ENCODE peak calls at places on chromosomes 13 and 19, in seven cellular contexts. U, E, S, O, X, R and K are unnamed samples. For H3K4me1 and H3K36me3, the result is how much of the 10 kb centered on the place peaks cover.

GRCh38 chr19:51698296-51698695 is 5.2 kb downstream of the SPACA6 start:
- DNase-seq in U (no peak), O (no peak), E (no peak), S (no peak), R (no peak), X (no peak), K (no peak)

GRCh38 chr13:51577690-51578089 is 6.6 kb upstream of the WDFY2 start:
- DNase-seq in U (no peak), E (no peak), X (no peak), S (no peak), R (no peak), O (peak), K (no peak)

GRCh38 chr13:67146523-67147130 is 83.5 kb downstream of the PCDH9 start:
- DNase-seq in S (no peak), O (no peak), U (no peak), E (no peak), R (no peak), X (no peak), K (no peak)

GRCh38 chr13:92188574-92188973 is 790.2 kb downstream of the GPC5 start:
- DNase-seq in X (no peak), O (no peak), U (no peak), R (no peak), S (no peak), E (no peak), K (no peak)

GRCh38 chr13:25503856-25504255 is 132.1 kb downstream of the ATP8A2 start:
- DNase-seq in E (no peak), X (peak), U (no peak), S (no peak), O (no peak), R (no peak), K (no peak)

GRCh38 chr13:112726018-112726767 is 36.4 kb downstream of the ATP11A start:
- DNase-seq in U (no peak), X (no peak), S (no peak), O (no peak), E (no peak), R (no peak), K (no peak)

GRCh38 chr13:26914624-26915023 is 154.0 kb upstream of the GPR12 start:
- DNase-seq in R (no peak), S (no peak), O (no peak), U (no peak), E (no peak), X (no peak), K (no peak)

GRCh38 chr19:42066075-42066754 is 3.8 kb downstream of the GRIK5 start:
- DNase-seq in U (no peak), E (peak), X (no peak), O (no peak), R (no peak), S (no peak), K (no peak)

GRCh38 chr13:49637989-49638388 is 9.7 kb downstream of the ARL11 start:
- DNase-seq in O (no peak), S (no peak), R (no peak), X (peak), U (no peak), E (no peak), K (no peak)

GRCh38 chr19:860481-861098 is 1.1 kb downstream of the CFD start:
- DNase-seq in R (peak), O (peak), E (peak), U (peak), X (peak), S (peak), K (peak)

GRCh38 chr13:27194895-27195764 is 23.5 kb upstream of the USP12 start:
- DNase-seq in R (no peak), O (no peak), E (peak), S (peak), U (no peak), X (no peak), K (no peak)

GRCh38 chr19:2081873-2082810 is 14.0 kb downstream of the MOB3A start:
- DNase-seq in X (peak), R (peak), S (no peak), O (no peak), E (no peak), U (no peak), K (peak)
- H3K4me1 ChIP-seq in X (under half), R (under half), S (under half), O (under half), E (under half), U (under half), K (half or more)

DNA sequence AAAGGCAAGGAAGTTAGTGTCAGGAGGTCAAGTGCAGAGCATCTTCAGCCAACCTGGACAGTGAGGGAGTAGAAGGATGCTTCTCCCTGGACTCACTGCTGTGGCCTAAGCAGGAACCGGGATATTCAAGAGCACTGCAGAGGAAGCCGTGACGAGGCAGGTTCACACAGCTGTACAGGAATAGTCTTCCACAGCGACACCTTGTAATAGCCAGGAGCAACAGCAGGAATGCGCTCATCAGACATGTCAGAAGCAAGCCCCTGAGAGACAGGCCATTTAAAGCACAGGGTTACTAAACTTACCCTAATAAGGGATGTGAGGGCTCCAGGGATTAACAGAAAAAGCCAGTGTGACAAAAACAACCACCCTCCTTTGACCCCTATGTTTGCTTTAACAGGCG is 3.5 kb upstream of the MED26 start:
- DNase-seq in O (no peak), E (no peak), S (no peak), R (no peak), U (no peak), X (no peak), K (no peak)
- H3K36me3 ChIP-seq in O (under half), E (under half), S (under half), R (under half), U (under half), X (under half), K (under half)

GRCh38 chr19:3061214-3062161 is 807 bp downstream of the TLE5 start:
- DNase-seq in E (no peak), U (peak), R (peak), S (no peak), X (peak), O (peak), K (peak)

GRCh38 chr19:3058821-3059314 is 3.4 kb downstream of the TLE5 start:
- DNase-seq in R (no peak), X (no peak), E (no peak), S (no peak), O (no peak), U (no peak), K (no peak)

GRCh38 chr19:3058009-3058820 is 4.1 kb downstream of the TLE5 start:
- DNase-seq in U (no peak), R (no peak), E (no peak), S (no peak), O (no peak), X (no peak), K (no peak)

GRCh38 chr19:3060852-3061182 is 1.5 kb downstream of the TLE5 start:
- DNase-seq in E (no peak), S (no peak), U (no peak), O (no peak), X (no peak), R (no peak), K (no peak)

DNA sequence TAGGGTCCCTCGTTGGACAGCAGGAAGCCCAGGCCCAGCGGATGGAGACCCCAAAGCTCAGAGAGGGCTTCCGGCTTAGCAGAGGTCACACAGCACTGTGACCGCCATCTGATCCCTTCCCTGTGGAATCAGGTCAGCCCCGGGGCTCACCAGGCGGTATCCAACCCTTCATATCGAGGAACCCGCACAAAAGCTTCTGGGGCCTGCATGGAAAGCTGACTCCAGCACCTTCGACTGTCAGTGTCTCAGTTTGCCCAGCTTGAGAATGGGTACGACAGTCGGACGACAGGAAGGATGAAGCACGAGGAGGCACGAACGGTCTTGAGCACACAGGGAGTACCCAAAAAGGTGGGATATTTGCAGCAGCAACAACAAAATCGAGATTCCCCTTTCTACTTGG is 2.6 kb downstream of the TLE5 start:
- DNase-seq in S (no peak), U (no peak), O (no peak), E (no peak), R (no peak), X (no peak), K (no peak)
- H3K4me1 ChIP-seq in S (under half), U (half or more), O (under half), E (under half), R (under half), X (half or more), K (half or more)

GRCh38 chr19:16125738-16126495 is 14.2 kb downstream of the RAB8A start:
- DNase-seq in S (no peak), U (no peak), R (no peak), O (no peak), X (no peak), E (no peak), K (no peak)

GRCh38 chr19:16127080-16127479 is 15.4 kb downstream of the RAB8A start:
- DNase-seq in X (no peak), S (no peak), O (no peak), R (no peak), U (no peak), E (no peak), K (no peak)

GRCh38 chr19:16124953-16125352 is 13.3 kb downstream of the RAB8A start:
- DNase-seq in O (no peak), E (no peak), U (no peak), R (no peak), S (no peak), X (no peak), K (no peak)

GRCh38 chr19:16131648-16132047 is 11.8 kb upstream of the HSH2D start:
- DNase-seq in U (no peak), O (no peak), S (no peak), R (no peak), E (no peak), X (no peak), K (no peak)

DNA sequence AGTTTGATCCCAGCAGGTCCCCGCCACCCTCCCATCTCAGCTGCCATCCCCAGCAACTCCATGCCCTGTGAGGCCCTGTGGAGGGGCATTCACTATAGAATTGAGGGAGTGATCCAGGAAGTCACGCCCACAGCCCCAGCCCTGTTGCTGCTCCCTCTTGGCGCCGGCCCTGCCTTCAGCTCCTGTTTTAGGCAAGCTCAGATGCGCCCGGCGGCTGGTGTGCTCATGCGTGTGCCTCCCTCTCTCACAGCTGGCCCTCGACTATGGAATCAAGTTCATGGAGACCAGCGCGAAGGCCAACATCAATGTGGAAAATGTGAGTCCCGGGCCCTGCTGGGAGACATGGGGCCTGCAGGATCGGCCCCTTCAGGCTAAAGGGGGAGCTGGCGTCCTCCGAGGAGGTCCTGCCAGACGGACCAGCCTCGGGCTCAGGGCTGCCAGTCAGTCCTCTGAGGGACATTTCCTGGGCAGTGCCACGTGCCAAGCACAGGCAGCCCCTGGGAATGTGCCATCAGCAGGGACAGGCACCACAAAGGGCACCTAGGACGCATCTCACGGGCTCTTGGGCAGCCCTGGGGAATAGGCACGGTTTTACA is 15.6 kb upstream of the HSH2D start:
- DNase-seq in X (no peak), O (no peak), S (no peak), E (no peak), R (no peak), U (no peak), K (no peak)
- H3K36me3 ChIP-seq in X (half or more), O (under half), S (half or more), E (under half), R (under half), U (half or more), K (half or more)

GRCh38 chr19:47348819-47349795 is at the start of gene DHX34:
- DNase-seq in E (peak), X (peak), U (peak), O (peak), R (peak), S (peak), K (peak)
- H3K4me1 ChIP-seq in E (under half), X (under half), U (under half), O (under half), R (under half), S (under half), K (under half)

GRCh38 chr19:16530540-16531379 is 11.5 kb downstream of the CHERP start:
- DNase-seq in O (no peak), X (no peak), S (no peak), U (no peak), R (no peak), E (no peak), K (no peak)
- H3K36me3 ChIP-seq in O (under half), X (half or more), S (half or more), U (half or more), R (under half), E (under half), K (half or more)

DNA sequence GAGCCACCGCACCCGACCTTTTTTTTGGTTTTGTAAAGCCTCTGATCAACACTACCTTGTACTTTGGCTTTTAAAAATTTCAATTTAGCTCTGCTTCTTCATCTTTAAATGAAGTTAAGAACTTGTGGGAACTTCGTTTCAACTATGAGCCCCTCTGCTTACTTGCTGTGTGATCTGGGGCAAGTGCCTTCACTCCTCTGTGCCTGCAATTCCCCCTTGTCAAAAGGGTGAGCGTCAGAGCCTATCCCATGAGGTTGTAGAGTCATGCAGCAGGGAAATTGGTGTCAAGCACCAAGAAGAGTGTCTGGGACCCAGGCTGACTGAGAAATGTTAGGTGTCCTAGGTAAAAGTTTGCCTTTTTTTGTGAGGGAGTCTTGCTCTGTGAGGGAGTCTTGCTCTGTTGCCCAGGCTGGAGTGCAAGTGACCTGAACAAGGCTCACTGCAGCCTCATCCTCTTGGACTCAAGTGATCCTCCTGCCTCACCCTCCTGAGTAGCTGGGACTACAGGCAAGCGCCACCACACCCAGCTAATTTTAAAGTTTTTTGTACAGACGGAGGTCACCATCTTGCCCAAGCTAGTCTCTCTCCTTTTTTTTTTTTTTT is 5.7 kb downstream of the VASP start:
- DNase-seq in O (no peak), U (no peak), X (no peak), E (no peak), S (no peak), R (no peak), K (no peak)
- H3K4me1 ChIP-seq in O (under half), U (half or more), X (half or more), E (under half), S (under half), R (under half), K (half or more)

GRCh38 chr19:29873801-29874575 is 62.2 kb downstream of the CCNE1 start:
- DNase-seq in E (no peak), S (no peak), U (no peak), X (no peak), O (no peak), R (no peak), K (no peak)

GRCh38 chr19:29875931-29876330 is 64.1 kb downstream of the CCNE1 start:
- DNase-seq in E (peak), S (no peak), X (no peak), R (no peak), U (no peak), O (no peak), K (no peak)

GRCh38 chr19:29871143-29871542 is 59.4 kb downstream of the CCNE1 start:
- DNase-seq in X (no peak), O (no peak), R (no peak), U (no peak), S (no peak), E (peak), K (no peak)

GRCh38 chr19:29872224-29872731 is 60.5 kb downstream of the CCNE1 start:
- DNase-seq in R (no peak), E (no peak), S (peak), X (no peak), O (no peak), U (no peak), K (peak)

DNA sequence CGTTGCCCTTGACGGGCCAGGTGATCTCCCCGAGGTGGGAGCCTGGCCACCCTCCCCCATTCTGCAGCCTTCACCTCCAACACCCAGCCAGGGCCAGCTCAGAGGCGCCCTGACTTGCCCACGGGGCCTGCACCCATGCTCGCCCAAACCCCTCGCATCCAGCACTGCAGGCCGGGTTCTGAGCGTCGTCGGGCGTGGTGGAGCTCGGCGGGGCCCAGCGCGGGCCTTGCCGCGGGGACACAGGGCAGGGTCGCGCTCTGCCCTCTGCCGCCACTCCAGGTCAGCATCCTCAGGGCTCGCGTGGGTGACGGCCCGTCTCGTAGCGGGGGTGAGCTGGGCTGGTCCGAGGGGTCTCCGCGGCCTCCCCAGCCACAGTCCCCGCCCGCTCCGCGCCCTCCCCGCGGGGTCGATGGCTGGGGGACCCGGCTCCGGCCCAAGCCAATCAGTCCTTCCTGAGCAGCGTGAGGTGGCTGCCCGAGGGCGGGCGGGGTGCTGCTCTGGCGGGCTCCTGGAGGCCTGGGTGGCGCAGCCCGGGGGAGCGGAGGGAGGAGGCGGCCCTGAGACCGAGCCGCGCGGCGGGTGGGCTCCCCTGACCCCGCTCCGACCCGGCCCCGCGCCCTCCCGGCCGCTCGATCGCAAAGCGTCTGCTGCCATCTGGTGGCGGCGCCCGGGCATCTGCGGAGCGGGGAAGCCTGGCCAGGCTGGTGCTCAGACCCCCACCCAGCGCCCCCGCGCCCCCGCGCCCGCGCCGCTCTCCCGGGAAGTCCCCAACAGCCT is 61.4 kb downstream of the CCNE1 start:
- DNase-seq in O (no peak), E (peak), X (peak), U (peak), R (peak), S (peak), K (peak)
- H3K36me3 ChIP-seq in O (under half), E (under half), X (under half), U (under half), R (under half), S (under half), K (under half)

DNA sequence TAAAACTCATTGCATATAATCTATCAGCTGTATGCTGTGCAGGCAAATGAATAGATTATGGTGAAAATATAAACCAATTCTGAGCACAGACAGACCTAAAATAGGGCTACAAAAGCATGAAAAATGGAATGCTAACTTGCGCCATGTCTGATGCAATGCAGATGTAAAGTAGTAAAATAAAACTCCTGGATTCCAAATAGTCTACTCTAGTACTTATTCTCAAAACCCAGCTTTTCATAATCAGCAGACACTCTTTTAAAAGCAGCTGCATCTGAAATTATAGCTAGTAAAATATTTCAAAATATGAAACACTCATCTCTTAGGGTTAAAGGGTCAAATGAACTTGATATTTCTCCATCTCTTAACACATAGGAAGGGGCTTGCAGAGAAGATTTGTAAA is 4.7 kb upstream of the POMP start:
- DNase-seq in U (no peak), X (no peak), O (no peak), E (no peak), S (no peak), R (no peak), K (no peak)
- H3K4me1 ChIP-seq in U (half or more), X (under half), O (under half), E (under half), S (under half), R (under half), K (under half)

DNA sequence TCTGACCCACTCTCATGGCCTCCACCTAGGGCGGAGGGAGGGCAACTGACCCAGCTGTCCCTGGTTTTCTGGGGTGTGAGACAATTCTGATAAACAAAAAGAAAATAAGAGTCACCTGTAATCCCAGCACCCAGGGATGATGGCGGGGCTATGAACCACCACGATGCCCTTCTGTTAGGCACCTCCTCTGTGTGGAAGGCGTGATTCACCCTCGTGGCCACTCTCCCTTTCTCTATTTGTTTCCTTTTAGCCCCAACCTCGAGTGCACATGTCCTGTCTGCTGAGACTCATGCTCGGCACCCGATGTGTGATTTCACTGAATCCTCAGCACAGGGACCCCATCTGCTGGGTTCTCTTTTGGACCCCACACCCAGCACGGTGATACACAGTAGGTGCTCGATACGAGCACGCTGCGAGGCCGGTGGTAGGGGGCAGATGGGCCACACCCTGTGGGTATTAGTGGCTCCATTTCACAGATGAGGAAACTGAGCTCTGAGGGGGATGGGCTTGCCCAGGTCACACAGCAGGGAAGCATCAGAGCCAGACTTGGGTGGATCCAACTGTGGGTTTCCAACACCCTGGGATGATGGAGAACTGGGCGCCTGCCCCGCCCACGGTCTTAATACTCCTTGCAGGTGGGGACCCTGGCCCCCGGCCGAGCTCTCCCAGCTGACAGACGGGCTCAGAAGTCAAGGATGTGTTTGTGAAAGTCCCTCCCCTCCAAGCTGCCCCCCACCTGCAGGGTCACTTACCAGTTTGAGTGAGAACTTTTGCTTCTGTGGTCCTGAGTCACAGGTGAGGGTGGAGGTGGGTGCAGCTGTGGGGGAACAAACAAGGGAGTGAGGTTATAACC is 24.9 kb downstream of the VRK3 start:
- DNase-seq in U (no peak), S (no peak), X (no peak), R (no peak), O (no peak), E (no peak), K (no peak)
- H3K36me3 ChIP-seq in U (half or more), S (under half), X (half or more), R (under half), O (under half), E (under half), K (half or more)